ENCODE peak calls at places on chromosomes 1 and 21, in six cellular contexts. L is mammary epithelial cell, F is A549, U is OCI-LY7, G is hepatocyte, K is MM.1S. Q is an unnamed sample.

GRCh38 chr1:96987186-96987703 is 265.7 kb downstream of the PTBP2 start:
- DNase-seq in U (no peak), G (no peak), K (no peak), L (peak; percentile 72), F (no peak), Q (no peak)

GRCh38 chr1:67642694-67643093 is 42.3 kb upstream of the GADD45A start:
- DNase-seq in L (no peak), U (no peak), F (no peak), G (no peak), K (no peak), Q (no peak)

GRCh38 chr1:68120136-68120791 is 69.8 kb upstream of the DIRAS3 start:
- DNase-seq in K (peak; percentile 76), L (peak; percentile 64), U (peak; percentile 65), G (peak; percentile 79), F (peak; percentile 66), Q (peak; percentile 45)

GRCh38 chr1:39157304-39157703 is 47.2 kb upstream of the MACF1 start:
- DNase-seq in U (no peak), K (no peak), F (no peak), G (no peak), L (no peak), Q (no peak)

GRCh38 chr1:163275222-163275621 is 46.5 kb upstream of the NUF2 start:
- DNase-seq in K (no peak), G (peak; percentile 19), L (no peak), U (no peak), F (peak; percentile 23), Q (no peak)

GRCh38 chr1:39639333-39640130 is at the start of gene HEYL:
- DNase-seq in K (peak; percentile 75), U (no peak), L (no peak), F (peak; percentile 86), G (peak; percentile 79), Q (no peak)

GRCh38 chr1:159960721-159961381 is 6.8 kb upstream of the SLAMF9 start:
- DNase-seq in G (peak; percentile 65), F (peak; percentile 62), L (peak; percentile 81), K (no peak), U (no peak), Q (no peak)

GRCh38 chr1:181014431-181015257 is 8.0 kb downstream of the STX6 start:
- DNase-seq in L (no peak), U (no peak), K (no peak), G (no peak), F (no peak), Q (no peak)

GRCh38 chr21:37445228-37445627 is 78.7 kb downstream of the DYRK1A start:
- DNase-seq in F (no peak), K (no peak), U (no peak), G (no peak), L (no peak), Q (no peak)

GRCh38 chr1:40663324-40664166 is 1.9 kb downstream of the RIMS3 start:
- DNase-seq in G (no peak), K (no peak), U (peak; percentile 95), F (no peak), L (no peak), Q (peak; percentile 88)

GRCh38 chr1:220698607-220699016 is 8.4 kb downstream of the C1orf115 start:
- DNase-seq in G (no peak), U (no peak), L (no peak), F (no peak), K (no peak), Q (no peak)

GRCh38 chr1:50422946-50423669 is at the start of gene DMRTA2:
- DNase-seq in G (no peak), U (no peak), F (peak; percentile 56), L (peak; percentile 34), K (no peak), Q (no peak)

GRCh38 chr1:16926491-16927195 is 4.9 kb downstream of the CROCC start:
- DNase-seq in U (no peak), G (peak; percentile 26), K (no peak), L (no peak), F (no peak), Q (no peak)

GRCh38 chr1:27547220-27548116 is 56.5 kb downstream of the AHDC1 start:
- DNase-seq in G (no peak), L (no peak), U (no peak), K (no peak), F (no peak), Q (no peak)
- TF ChIP-seq CTCF in G (no peak), L (peak; percentile 10), U (peak; percentile 41), K (no peak), F (no peak), Q (peak; percentile 30)

GRCh38 chr1:8096105-8097011 is 70.2 kb upstream of the ERRFI1 start:
- DNase-seq in L (peak; percentile 86), U (no peak), K (no peak), F (peak; percentile 81), G (no peak), Q (no peak)
- H3K4me2 ChIP-seq in L (peak overlapping the region; percentile 48), U (peak overlapping the region; percentile 63), K (no peak overlapping the region), F (peak overlapping the region; percentile 85), G (peak overlapping the region; percentile 27), Q (no peak overlapping the region)

GRCh38 chr1:161039154-161039545 is 386 bp upstream of the TSTD1 start:
- DNase-seq in K (no peak), L (no peak), F (no peak), U (no peak), G (no peak), Q (no peak)
- H3K4me3 ChIP-seq in K (peak overlapping the region; percentile 83), L (peak overlapping the region; percentile 92), F (no peak overlapping the region), U (peak overlapping the region; percentile 81), G (no peak overlapping the region), Q (peak overlapping the region; percentile 91)

GRCh38 chr1:217311766-217312165 is 319.1 kb downstream of the GPATCH2 start:
- DNase-seq in G (no peak), L (no peak), K (no peak), F (peak; percentile 11), U (no peak), Q (no peak)
- TF ChIP-seq CTCF in G (no peak), L (peak; percentile 6), K (peak; percentile 22), F (no peak), U (peak; percentile 33), Q (no peak)

DNA sequence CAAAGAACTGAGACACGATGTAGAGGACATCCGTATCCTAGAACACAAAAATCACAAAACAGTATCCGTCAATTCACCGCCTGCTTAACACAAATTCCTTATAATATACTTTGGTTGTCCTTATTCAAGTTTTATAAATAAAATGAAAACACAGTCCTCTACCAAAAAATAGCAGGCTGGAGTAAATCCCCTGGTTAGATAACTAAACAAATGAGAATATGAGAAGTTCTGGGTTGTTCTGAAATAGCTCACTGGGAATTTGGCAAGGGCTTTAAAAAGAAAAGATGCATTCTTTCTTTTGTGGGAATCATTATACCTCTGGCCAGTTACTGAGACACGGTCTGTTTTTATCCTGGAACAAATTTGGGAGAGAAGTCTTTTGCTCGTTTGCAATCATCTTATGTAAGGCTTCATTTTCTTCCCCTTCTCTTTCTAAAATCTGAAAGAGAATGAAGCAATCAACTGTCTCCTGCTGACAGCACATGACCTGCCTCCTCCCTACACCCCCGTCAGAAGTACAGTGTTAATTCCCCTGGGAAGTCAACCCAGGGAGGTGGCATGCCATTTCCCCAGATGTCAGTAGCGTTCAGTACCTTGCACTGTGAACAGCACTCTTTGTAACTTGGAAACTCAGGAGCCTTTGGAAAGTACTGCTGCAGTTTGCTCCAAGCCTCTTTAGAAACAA is 37.1 kb upstream of the RAP1GAP start:
- DNase-seq in K (no peak), U (peak; percentile 45), G (peak; percentile 9), L (no peak), F (no peak), Q (no peak)
- H3K4me2 ChIP-seq in K (no peak overlapping the region), U (no peak overlapping the region), G (no peak overlapping the region), L (no peak overlapping the region), F (no peak overlapping the region), Q (no peak overlapping the region)

GRCh38 chr1:240776237-240776636 is 164.3 kb upstream of the GREM2 start:
- DNase-seq in G (peak; percentile 59), L (no peak), F (no peak), K (no peak), U (no peak), Q (no peak)
- H3K4me3 ChIP-seq in G (no peak overlapping the region), L (no peak overlapping the region), F (no peak overlapping the region), K (no peak overlapping the region), U (no peak overlapping the region), Q (no peak overlapping the region)

DNA sequence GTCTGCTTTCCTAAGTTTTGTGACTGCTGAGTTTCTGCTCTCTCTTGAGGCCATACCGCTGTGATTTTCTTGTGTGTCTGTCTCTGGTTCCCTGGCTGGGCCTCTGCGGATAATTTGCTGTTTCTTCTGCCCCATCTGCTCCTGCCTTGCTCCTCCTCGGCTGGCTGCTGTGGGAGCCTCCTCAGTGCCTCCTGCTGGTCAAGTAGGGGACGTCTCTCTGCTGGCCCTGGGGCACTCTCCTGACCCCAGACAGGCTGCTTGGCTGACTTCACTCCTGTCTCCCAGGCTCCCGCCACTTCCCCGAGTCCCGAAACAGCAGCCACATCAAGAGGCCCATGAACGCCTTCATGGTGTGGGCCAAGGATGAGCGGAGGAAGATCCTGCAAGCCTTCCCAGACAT is 28.5 kb downstream of the ETNK2 start:
- DNase-seq in L (no peak), F (no peak), K (no peak), U (no peak), G (no peak), Q (no peak)
- TF ChIP-seq CTCF in L (peak; percentile 21), F (peak; percentile 27), K (peak; percentile 47), U (peak; percentile 58), G (peak; percentile 34), Q (peak; percentile 43)

DNA sequence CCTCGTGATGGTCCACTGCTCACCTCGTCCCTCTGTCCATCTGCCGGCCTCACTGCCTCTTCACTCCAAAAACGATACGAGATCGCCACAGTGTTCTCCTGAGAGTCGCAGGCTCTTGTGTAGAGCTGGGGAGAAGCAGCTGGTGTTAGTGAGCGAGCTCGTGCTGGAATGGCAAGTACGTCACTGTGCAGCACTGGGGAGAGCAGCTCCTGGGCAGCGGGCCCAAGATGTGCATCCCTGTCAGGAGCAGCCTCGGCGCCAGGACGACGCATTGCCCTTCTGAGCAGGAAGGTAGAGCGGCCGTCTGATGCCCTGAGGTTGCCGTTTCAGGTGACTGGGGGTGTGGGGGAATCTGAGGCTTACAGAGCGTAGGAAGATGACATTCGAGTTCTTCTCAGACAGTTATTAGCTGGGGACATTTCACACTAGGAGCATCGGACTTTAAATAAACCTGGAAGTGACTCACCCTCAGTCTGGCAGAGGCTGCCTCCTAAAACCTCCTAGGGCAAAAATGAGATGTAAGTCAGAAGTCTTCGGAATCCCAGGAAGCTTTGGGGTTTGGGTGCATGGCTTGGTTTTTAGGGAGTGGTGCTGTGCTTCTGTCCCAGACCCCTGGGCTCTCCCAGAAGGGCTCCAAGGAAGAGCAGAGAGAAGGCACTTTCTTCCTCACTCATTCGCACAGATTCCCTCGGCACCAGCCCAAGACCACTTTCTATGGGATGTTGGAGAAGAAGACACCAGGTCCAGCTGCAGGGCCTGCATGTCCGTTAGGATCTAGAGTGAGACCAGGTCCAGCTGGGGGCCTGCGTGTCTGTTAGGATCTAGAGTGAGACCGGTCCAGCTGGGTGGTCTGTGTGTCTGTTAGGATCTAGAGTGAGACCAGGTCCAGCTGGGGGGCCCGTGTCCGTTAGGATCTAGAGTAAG is 31.2 kb upstream of the PCBP3 start:
- DNase-seq in K (no peak), G (no peak), L (peak; percentile 44), F (no peak), U (no peak), Q (no peak)
- H3K4me2 ChIP-seq in K (no peak overlapping the region), G (no peak overlapping the region), L (peak overlapping the region; percentile 15), F (peak overlapping the region; percentile 54), U (no peak overlapping the region), Q (no peak overlapping the region)

Q was measured in DND-41.